ENCODE peak calls at places on chromosomes 4 and X, in seven cellular contexts. N is pancreas, B is AG04450, S is colonic mucosa, U is fibroblast of lung, R is left ventricle myocardium inferior, X is HCT116. F is an unnamed sample.
A peak's percentile ranks its signal among the peaks of the same experiment; 100 is the strongest.

GRCh38 chrX:103584606-103585005 is 709 bp upstream of the TCEAL4 start:
- DNase-seq in X (no peak), B (no peak), U (peak; percentile 15), R (no peak), S (no peak), N (no peak), F (no peak)

GRCh38 chr4:90546114-90546513 is 418.9 kb downstream of the CCSER1 start:
- DNase-seq in B (no peak), R (no peak), S (no peak), U (no peak), N (no peak), X (no peak), F (no peak)

GRCh38 chr4:8709050-8709728 is 116.6 kb downstream of the CPZ start:
- DNase-seq in B (no peak), S (no peak), X (no peak), N (no peak), R (peak; percentile 10), U (no peak), F (no peak)

GRCh38 chrX:55490974-55491373 is 1.3 kb upstream of the USP51 start:
- DNase-seq in S (no peak), B (no peak), U (no peak), R (no peak), N (no peak), X (no peak), F (no peak)

GRCh38 chr4:150244600-150244999 is 166.4 kb downstream of the DCLK2 start:
- DNase-seq in S (no peak), B (no peak), N (no peak), X (no peak), U (peak; percentile 80), R (no peak), F (peak; percentile 75)

GRCh38 chrX:9847071-9847470 is 60.8 kb downstream of the SHROOM2 start:
- DNase-seq in N (no peak), U (no peak), R (no peak), S (no peak), X (no peak), B (no peak), F (no peak)

GRCh38 chrX:100411802-100412333 is 1.8 kb upstream of the PCDH19 start:
- DNase-seq in S (no peak), B (no peak), N (no peak), U (no peak), X (no peak), R (no peak), F (no peak)

GRCh38 chrX:11580789-11581188 is 84.9 kb downstream of the ARHGAP6 start:
- DNase-seq in N (no peak), B (no peak), U (no peak), S (no peak), R (no peak), X (no peak), F (no peak)

GRCh38 chr4:89469512-89469911 is 161.9 kb upstream of the GPRIN3 start:
- DNase-seq in N (no peak), X (no peak), S (no peak), B (no peak), U (peak; percentile 48), R (no peak), F (no peak)

GRCh38 chr4:153634737-153635353 is 49.2 kb upstream of the TLR2 start:
- DNase-seq in X (no peak), S (no peak), R (no peak), N (no peak), U (peak; percentile 54), B (no peak), F (no peak)

GRCh38 chrX:85569691-85570090 is 190.2 kb upstream of the POF1B start:
- DNase-seq in R (no peak), U (no peak), N (no peak), S (no peak), B (no peak), X (no peak), F (no peak)

GRCh38 chr4:79042079-79042674 is 102.9 kb upstream of the PAQR3 start:
- DNase-seq in B (peak; percentile 1), X (peak; percentile 13), N (no peak), S (peak; percentile 35), U (peak; percentile 54), R (no peak), F (peak; percentile 32)

GRCh38 chrX:12360991-12361598 is 222.8 kb downstream of the FRMPD4 start:
- DNase-seq in N (no peak), S (no peak), R (no peak), B (no peak), X (no peak), U (peak; percentile 53), F (no peak)

GRCh38 chr4:166499820-166500219 is 626.8 kb downstream of the TLL1 start:
- DNase-seq in S (no peak), B (no peak), U (no peak), R (no peak), X (no peak), N (no peak), F (no peak)

GRCh38 chrX:150017868-150018267 is 79.6 kb upstream of the EOLA2 start:
- DNase-seq in N (no peak), R (no peak), B (no peak), X (no peak), U (no peak), S (no peak), F (no peak)

GRCh38 chrX:88355252-88355651 is 391.8 kb upstream of the CPXCR1 start:
- DNase-seq in X (no peak), R (no peak), S (no peak), N (no peak), B (no peak), U (no peak), F (no peak)

GRCh38 chr4:90982787-90983186 is 855.6 kb downstream of the CCSER1 start:
- DNase-seq in B (no peak), X (no peak), N (no peak), S (no peak), U (no peak), R (no peak), F (no peak)

GRCh38 chr4:127523369-127523768 is 109.4 kb upstream of the INTU start:
- DNase-seq in N (no peak), B (no peak), R (no peak), U (no peak), X (no peak), S (no peak), F (no peak)

GRCh38 chr4:17662694-17663093 is 48.3 kb downstream of the MED28 start:
- DNase-seq in S (no peak), B (no peak), R (no peak), N (no peak), X (no peak), U (peak; percentile 6), F (no peak)

GRCh38 chr4:165312506-165312905 is 15.0 kb upstream of the MSMO1 start:
- DNase-seq in B (no peak), S (no peak), X (no peak), N (no peak), U (peak; percentile 89), R (no peak), F (no peak)

GRCh38 chr4:169337510-169337909 is 66.8 kb upstream of the SH3RF1 start:
- DNase-seq in S (no peak), X (no peak), U (peak; percentile 79), N (no peak), B (peak; percentile 86), R (no peak), F (peak; percentile 91)

GRCh38 chrX:101079736-101080135 is 1.1 kb downstream of the TMEM35A start:
- DNase-seq in U (no peak), S (no peak), B (no peak), X (no peak), R (no peak), N (no peak), F (no peak)

GRCh38 chr4:74504212-74504611 is 59.3 kb downstream of the AREG start:
- DNase-seq in N (no peak), R (no peak), B (no peak), U (peak; percentile 74), X (no peak), S (no peak), F (peak; percentile 62)

GRCh38 chrX:135420831-135421230 is 913 bp upstream of the SMIM10L2A start:
- DNase-seq in X (no peak), B (no peak), R (no peak), S (no peak), N (no peak), U (no peak), F (no peak)

GRCh38 chr4:31647776-31648175 is 927.6 kb downstream of the PCDH7 start:
- DNase-seq in U (no peak), N (no peak), R (no peak), X (no peak), S (no peak), B (no peak), F (no peak)

GRCh38 chrX:13046035-13046851 is 1.8 kb upstream of the FAM9C start:
- DNase-seq in U (no peak), R (no peak), X (no peak), B (no peak), S (no peak), N (no peak), F (no peak)

GRCh38 chr4:54231419-54232150 is 2.5 kb downstream of the PDGFRA start:
- DNase-seq in N (no peak), S (peak; percentile 42), B (no peak), X (no peak), R (peak; percentile 76), U (peak; percentile 74), F (no peak)
- H3K4me3 ChIP-seq in N (no peak overlapping the region), S (peak overlapping the region; percentile 46), B (peak overlapping the region; percentile 97), X (no peak overlapping the region), R (peak overlapping the region; percentile 74), U (peak overlapping the region; percentile 95), F (peak overlapping the region; percentile 69)

DNA sequence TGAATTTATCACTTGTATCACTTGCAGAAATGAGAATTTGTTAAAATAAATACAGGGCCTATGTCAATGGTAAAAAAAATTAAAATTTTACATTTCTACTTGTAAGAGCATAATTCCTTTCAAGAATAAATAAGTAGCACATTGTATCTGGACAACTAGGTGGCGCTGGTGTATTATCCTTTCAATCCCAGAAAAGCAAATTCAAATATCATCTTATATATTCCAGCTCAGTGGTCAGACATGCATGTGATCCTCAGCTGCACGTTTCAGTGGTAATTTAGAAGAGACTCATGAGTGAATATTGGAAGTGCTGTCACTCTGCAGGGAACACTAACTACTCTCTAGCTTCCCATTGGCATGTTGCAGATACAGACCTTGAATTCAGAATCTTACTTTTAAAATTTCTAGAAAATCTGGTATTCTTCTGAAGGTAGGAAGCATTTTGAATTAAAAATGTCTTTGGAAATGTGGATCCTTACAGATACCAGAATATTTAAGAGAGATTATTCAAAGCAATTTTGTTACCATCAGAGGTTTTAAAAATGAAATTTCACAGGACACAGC is 1414.7 kb upstream of the TENM3 start:
- DNase-seq in S (no peak), B (peak; percentile 51), N (no peak), X (peak; percentile 69), U (peak; percentile 91), R (no peak), F (peak; percentile 79)
- TF ChIP-seq CTCF in S (no peak), B (peak; percentile 84), N (peak; percentile 18), X (peak; percentile 69), U (peak; percentile 76), R (peak; percentile 65), F (peak; percentile 62)

GRCh38 chrX:20947411-20947912 is 426.8 kb upstream of the CNKSR2 start:
- DNase-seq in U (no peak), R (no peak), B (no peak), N (no peak), S (no peak), X (no peak), F (no peak)
- H3K4me3 ChIP-seq in U (no peak overlapping the region), R (no peak overlapping the region), B (no peak overlapping the region), N (no peak overlapping the region), S (no peak overlapping the region), X (no peak overlapping the region), F (no peak overlapping the region)

DNA sequence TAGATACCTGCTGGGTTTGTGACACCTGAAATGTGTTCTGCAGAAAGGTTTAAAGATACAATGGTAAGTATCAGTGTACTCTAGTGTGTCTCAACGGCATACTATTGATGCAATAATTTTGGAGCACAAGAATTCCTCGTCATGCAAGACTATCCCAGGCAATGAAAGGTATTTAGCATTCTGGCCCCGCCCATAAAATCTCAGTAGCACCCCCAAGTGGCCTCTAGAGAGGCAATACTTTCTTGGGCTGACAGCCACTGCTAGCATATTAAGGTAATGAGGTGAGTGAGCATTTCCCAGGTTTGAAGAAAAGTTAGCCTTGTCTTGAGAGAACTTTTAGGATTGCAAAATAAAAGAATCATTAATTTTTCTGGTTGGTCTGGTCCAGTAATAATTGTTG is 24.0 kb downstream of the TAB3 start:
- DNase-seq in S (no peak), U (no peak), X (no peak), N (no peak), B (no peak), R (no peak), F (no peak)
- TF ChIP-seq CTCF in S (no peak), U (peak; percentile 10), X (no peak), N (no peak), B (no peak), R (no peak), F (peak; percentile 5)